ENCODE peak calls at places on chromosomes 7 and 10, in ten cellular contexts. H is colonic mucosa; U is Right ventricle myocardium superior; N is endodermal cell; T is activated CD4-positive, alpha-beta T cell treated with anti-CD3 and anti-CD28 coated beads, Interleukin-2, amount 10 ng/mL, durations not matched to agents 7 days and 5 days; O is M059J; G is heart left ventricle; I is activated CD8-positive, alpha-beta memory T cell treated with anti-CD3 and anti-CD28 coated beads for 24 hours; Q is fibroblast of lung; W is NCI-H1092 treated with DMSO at 0.1 percent for 48 hours. B is an unnamed sample.

GRCh38 chr7:70542750-70543376 is 589.1 kb upstream of the GALNT17 start:
- DNase-seq in N (no peak), Q (no peak), I (no peak), U (no peak), W (no peak), H (no peak), O (no peak), T (no peak), G (no peak), B (no peak)

GRCh38 chr7:148714498-148714897 is 15.8 kb downstream of the CUL1 start:
- DNase-seq in G (no peak), W (no peak), O (no peak), N (no peak), U (no peak), I (no peak), T (no peak), Q (no peak), H (no peak), B (no peak)

GRCh38 chr7:37428681-37429434 is 19.8 kb downstream of the ELMO1 start:
- DNase-seq in W (no peak), Q (no peak), U (no peak), N (no peak), T (no peak), H (no peak), O (no peak), I (no peak), G (no peak), B (no peak)

GRCh38 chr10:69639291-69640195 is 9.5 kb downstream of the FAM241B start:
- DNase-seq in G (peak), H (peak), U (peak), O (peak), N (peak), I (peak), Q (peak), T (peak), W (peak), B (peak)

GRCh38 chr10:86250399-86250798 is 116.2 kb downstream of the GRID1 start:
- DNase-seq in N (no peak), G (no peak), O (no peak), T (no peak), Q (no peak), I (no peak), H (no peak), W (no peak), U (no peak), B (no peak)

GRCh38 chr7:47145326-47145725 is 436.6 kb downstream of the TNS3 start:
- DNase-seq in W (no peak), T (no peak), Q (peak), N (no peak), H (no peak), O (no peak), U (no peak), I (no peak), G (no peak), B (no peak)

GRCh38 chr7:95011156-95011928 is 103.9 kb downstream of the PPP1R9A start:
- DNase-seq in I (no peak), O (peak), N (no peak), U (no peak), H (no peak), T (no peak), Q (peak), G (no peak), W (no peak), B (no peak)

GRCh38 chr10:4202936-4203335 is 417.9 kb upstream of the KLF6 start:
- DNase-seq in U (no peak), I (no peak), W (no peak), H (no peak), O (no peak), Q (peak), G (no peak), T (no peak), N (no peak), B (no peak)

GRCh38 chr7:19900118-19900517 is 126.7 kb upstream of the TMEM196 start:
- DNase-seq in Q (no peak), W (no peak), I (no peak), G (no peak), T (no peak), H (no peak), N (no peak), O (no peak), U (no peak), B (no peak)

GRCh38 chr7:64685091-64685490 is 19.2 kb downstream of the ZNF107 start:
- DNase-seq in O (no peak), G (no peak), I (no peak), Q (no peak), T (no peak), N (no peak), W (no peak), H (no peak), U (no peak), B (no peak)

GRCh38 chr7:135911091-135911490 is 66.1 kb downstream of the MTPN start:
- DNase-seq in O (no peak), T (no peak), N (no peak), U (no peak), I (no peak), H (no peak), Q (peak), G (peak), W (no peak), B (no peak)

GRCh38 chr10:4136121-4136520 is 351.1 kb upstream of the KLF6 start:
- DNase-seq in O (no peak), H (no peak), W (no peak), N (no peak), G (no peak), Q (no peak), I (no peak), U (no peak), T (no peak), B (no peak)

B was measured in stomach.